ENCODE peak calls at places on chromosomes 12 and 14, in four cellular contexts. T is ovary, S is breast epithelium, Z is tibial nerve. A is an unnamed sample.

GRCh38 chr14:104350463-104351185 is 212.2 kb downstream of the KIF26A start:
- DNase-seq in T (peak; percentile 76), S (no peak), Z (peak; percentile 28), A (no peak)

GRCh38 chr12:93373847-93374723 is 3.6 kb upstream of the NUDT4 start:
- DNase-seq in T (no peak), S (no peak), Z (no peak), A (no peak)

GRCh38 chr12:40691913-40692616 is at the start of gene CNTN1:
- DNase-seq in T (peak; percentile 78), S (peak; percentile 38), Z (peak; percentile 64), A (peak; percentile 94)

GRCh38 chr12:111581434-111582132 is 17.5 kb downstream of the ATXN2 start:
- DNase-seq in T (no peak), S (no peak), Z (no peak), A (no peak)

GRCh38 chr12:3164454-3165310 is 87.5 kb downstream of the TSPAN9 start:
- DNase-seq in T (no peak), S (no peak), Z (no peak), A (no peak)

GRCh38 chr12:60152756-60153155 is 556.9 kb downstream of the SLC16A7 start:
- DNase-seq in T (no peak), S (no peak), Z (no peak), A (no peak)

GRCh38 chr14:77094672-77095284 is 3.3 kb upstream of the CIPC start:
- DNase-seq in T (peak; percentile 62), S (peak; percentile 51), Z (peak; percentile 93), A (peak; percentile 78)

GRCh38 chr14:74875941-74876913 is at the start of gene PROX2:
- DNase-seq in T (no peak), S (no peak), Z (no peak), A (no peak)

GRCh38 chr14:49770212-49770817 is 2.4 kb downstream of the KLHDC2 start:
- DNase-seq in T (no peak), S (no peak), Z (no peak), A (no peak)

GRCh38 chr12:45339035-45339434 is 123.1 kb downstream of the ANO6 start:
- DNase-seq in T (no peak), S (no peak), Z (no peak), A (no peak)

GRCh38 chr14:75409425-75410205 is 18.2 kb upstream of the JDP2 start:
- DNase-seq in T (no peak), S (no peak), Z (no peak), A (peak; percentile 46)

GRCh38 chr12:44217146-44217883 is 381.4 kb downstream of the TMEM117 start:
- DNase-seq in T (no peak), S (no peak), Z (no peak), A (no peak)

GRCh38 chr12:111010916-111011657 is 90.7 kb upstream of the MYL2 start:
- DNase-seq in T (no peak), S (no peak), Z (no peak), A (no peak)

GRCh38 chr12:132622437-132623071 is 4.0 kb downstream of the P2RX2 start:
- DNase-seq in T (peak; percentile 79), S (no peak), Z (no peak), A (no peak)

GRCh38 chr12:27900920-27901879 is 71.3 kb downstream of the PTHLH start:
- DNase-seq in T (no peak), S (no peak), Z (no peak), A (no peak)

GRCh38 chr14:104376202-104377140 is 203.1 kb upstream of the C14orf180 start:
- DNase-seq in T (no peak), S (no peak), Z (no peak), A (no peak)

GRCh38 chr12:3336606-3337311 is 154.2 kb upstream of the PRMT8 start:
- DNase-seq in T (no peak), S (peak; percentile 79), Z (peak; percentile 16), A (no peak)

GRCh38 chr14:81234268-81234667 is 13.5 kb upstream of the GTF2A1 start:
- DNase-seq in T (no peak), S (no peak), Z (no peak), A (no peak)

GRCh38 chr12:121465921-121466799 is 66.2 kb downstream of the RNF34 start:
- DNase-seq in T (no peak), S (no peak), Z (no peak), A (no peak)

GRCh38 chr14:63470877-63471565 is 72.2 kb downstream of the PPP2R5E start:
- DNase-seq in T (no peak), S (no peak), Z (no peak), A (no peak)

DNA sequence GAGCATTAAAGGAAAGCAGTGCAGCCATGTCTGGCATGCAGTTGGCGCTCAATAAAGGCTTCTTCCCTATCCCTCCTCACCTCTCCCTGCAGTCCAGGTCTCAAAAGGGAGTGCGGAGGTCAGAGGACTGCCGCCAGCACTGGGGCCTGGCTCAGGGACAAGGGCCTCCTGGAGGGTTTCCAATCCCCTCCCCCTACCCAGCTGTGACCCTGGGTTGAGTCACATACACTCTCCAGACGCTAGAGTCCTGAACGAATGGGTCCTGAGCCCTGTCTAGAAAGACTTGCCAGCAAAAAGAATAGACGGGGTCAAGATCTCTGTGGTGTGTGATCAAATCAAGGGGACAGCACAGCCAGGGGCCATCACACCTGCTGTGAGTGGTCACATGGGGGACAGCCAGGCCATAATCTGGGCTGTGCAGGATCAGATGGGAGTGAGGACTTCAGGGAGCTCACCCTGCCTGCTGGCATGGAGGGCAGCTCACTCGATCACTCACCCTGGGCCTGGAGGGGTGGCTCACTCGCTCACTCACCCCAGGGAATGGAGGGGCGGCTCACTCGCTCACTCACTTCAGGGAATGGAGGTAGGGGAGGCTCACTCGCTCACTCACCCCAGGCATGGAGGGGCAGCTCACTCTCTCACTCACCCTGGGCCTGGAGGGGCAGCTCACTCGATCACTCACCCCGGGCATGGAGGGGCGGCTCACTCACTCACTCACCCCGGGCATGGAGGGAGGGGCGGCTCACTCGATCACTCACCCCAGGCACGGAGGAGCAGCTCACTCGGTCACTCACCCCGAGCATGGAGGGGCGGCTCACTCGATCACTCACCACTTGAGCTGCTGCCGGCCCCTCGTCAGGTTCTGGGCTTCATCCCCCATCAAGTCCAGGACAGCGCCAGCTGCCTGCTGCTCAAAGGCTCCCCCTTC is 12.8 kb downstream of the CFAP73 start:
- DNase-seq in T (no peak), S (no peak), Z (no peak), A (no peak)
- TF ChIP-seq POLR2A in T (no peak), S (no peak), Z (no peak), A (no peak)

DNA sequence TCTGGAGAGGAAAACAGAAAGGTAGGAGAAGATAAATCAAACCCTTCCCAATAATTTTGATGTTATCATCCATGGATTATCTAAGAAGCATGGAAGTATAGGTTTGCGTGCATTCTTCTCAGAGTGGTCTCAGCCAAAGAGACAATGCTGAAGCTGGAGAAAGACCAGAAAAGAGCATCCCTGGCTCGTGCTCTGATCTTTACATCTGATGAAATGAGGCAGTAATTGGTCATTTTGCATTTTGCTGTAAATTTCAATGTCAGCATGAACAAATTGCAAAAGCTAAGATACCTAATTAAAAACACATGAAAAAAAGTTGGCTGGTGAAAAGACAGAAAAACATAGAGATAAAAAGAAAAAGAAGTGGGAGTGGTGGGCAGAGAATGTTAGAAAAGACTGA is 252.4 kb downstream of the ITPR2 start:
- DNase-seq in T (no peak), S (no peak), Z (no peak), A (no peak)
- TF ChIP-seq CTCF in T (no peak), S (no peak), Z (no peak), A (no peak)

GRCh38 chr14:24312736-24313507 is 1.6 kb downstream of the LTB4R start:
- DNase-seq in T (no peak), S (no peak), Z (no peak), A (peak; percentile 88)

GRCh38 chr14:24309538-24310386 is at the start of gene LTB4R2:
- DNase-seq in T (no peak), S (no peak), Z (no peak), A (no peak)

GRCh38 chr14:24311837-24312615 is 724 bp downstream of the LTB4R start:
- DNase-seq in T (no peak), S (peak; percentile 56), Z (no peak), A (peak; percentile 84)

GRCh38 chr14:24310387-24310665 is 386 bp downstream of the LTB4R2 start:
- DNase-seq in T (no peak), S (no peak), Z (no peak), A (no peak)

GRCh38 chr14:24310666-24311604 is at the start of gene LTB4R:
- DNase-seq in T (peak; percentile 79), S (peak; percentile 64), Z (no peak), A (no peak)
- TF ChIP-seq POLR2A in T (peak; percentile 44), S (no peak), Z (peak; percentile 10), A (no peak)

DNA sequence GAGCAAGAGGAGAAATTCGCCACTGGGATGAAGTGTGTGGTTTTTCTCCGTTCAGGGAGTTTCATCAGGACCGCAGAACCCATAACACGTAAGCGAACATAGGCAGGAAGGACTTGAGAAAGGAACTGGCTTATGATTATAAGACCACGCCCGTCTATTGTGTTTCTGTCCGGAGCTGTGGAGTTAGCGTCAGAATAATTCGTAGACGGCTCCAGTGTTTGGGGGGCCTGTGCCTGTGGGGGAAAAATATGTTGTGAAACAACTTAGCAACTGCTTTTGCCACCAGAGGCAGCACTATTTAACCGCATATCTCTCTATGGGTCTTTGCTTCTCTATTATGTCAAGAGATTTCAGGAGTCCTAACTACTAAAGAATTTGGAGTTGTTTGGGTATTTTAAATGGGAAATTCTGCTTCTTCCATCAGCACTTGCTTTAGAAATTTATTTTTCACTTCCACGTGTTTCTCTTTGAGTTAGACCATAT is 506 bp upstream of the CLEC14A start:
- DNase-seq in T (no peak), S (no peak), Z (peak; percentile 21), A (no peak)
- TF ChIP-seq CTCF in T (no peak), S (no peak), Z (no peak), A (no peak)

A was measured in lower leg skin.